ENCODE peak calls at places on chromosomes 3 and 15, in four cellular contexts. P is Calu3, W is GM13976, L is cardiac fibroblast. Y is an unnamed sample.

GRCh38 chr3:113054552-113054951 is 63.8 kb downstream of the GTPBP8 start:
- DNase-seq in P (no peak), W (no peak), L (peak), Y (no peak)

GRCh38 chr15:64443016-64443415 is 17.4 kb upstream of the ZNF609 start:
- DNase-seq in P (no peak), W (no peak), L (no peak), Y (no peak)

GRCh38 chr3:25047058-25047457 is 381.0 kb upstream of the RARB start:
- DNase-seq in P (no peak), W (no peak), L (peak), Y (no peak)

GRCh38 chr15:56524915-56525314 is 60.0 kb upstream of the MNS1 start:
- DNase-seq in P (no peak), W (no peak), L (peak), Y (no peak)

GRCh38 chr3:24521306-24522154 is 26.9 kb upstream of the THRB start:
- DNase-seq in P (peak), W (peak), L (peak), Y (peak)

GRCh38 chr3:65951836-65952505 is 86.7 kb downstream of the MAGI1 start:
- DNase-seq in P (no peak), W (no peak), L (no peak), Y (no peak)

GRCh38 chr3:177679568-177680441 is 482.5 kb upstream of the TBL1XR1 start:
- DNase-seq in P (no peak), W (no peak), L (peak), Y (no peak)

GRCh38 chr3:125010393-125010792 is 45.4 kb downstream of the HEG1 start:
- DNase-seq in P (no peak), W (no peak), L (no peak), Y (no peak)

GRCh38 chr15:70186152-70186551 is 88.4 kb upstream of the TLE3 start:
- DNase-seq in P (no peak), W (no peak), L (peak), Y (no peak)

GRCh38 chr15:50685191-50685975 is 1.2 kb downstream of the TRPM7 start:
- DNase-seq in P (no peak), W (no peak), L (peak), Y (no peak)

GRCh38 chr3:50444782-50445181 is 58.7 kb downstream of the CACNA2D2 start:
- DNase-seq in P (no peak), W (no peak), L (no peak), Y (no peak)

GRCh38 chr15:86676002-86676401 is 596.3 kb downstream of the AGBL1 start:
- DNase-seq in P (no peak), W (no peak), L (no peak), Y (no peak)

GRCh38 chr3:8938021-8938420 is 25.3 kb downstream of the RAD18 start:
- DNase-seq in P (no peak), W (no peak), L (peak), Y (no peak)
- TF ChIP-seq CTCF in P (no peak), W (peak), L (peak), Y (peak)

GRCh38 chr3:155938409-155938808 is 68.0 kb downstream of the GMPS start:
- DNase-seq in P (no peak), W (no peak), L (no peak), Y (no peak)

DNA sequence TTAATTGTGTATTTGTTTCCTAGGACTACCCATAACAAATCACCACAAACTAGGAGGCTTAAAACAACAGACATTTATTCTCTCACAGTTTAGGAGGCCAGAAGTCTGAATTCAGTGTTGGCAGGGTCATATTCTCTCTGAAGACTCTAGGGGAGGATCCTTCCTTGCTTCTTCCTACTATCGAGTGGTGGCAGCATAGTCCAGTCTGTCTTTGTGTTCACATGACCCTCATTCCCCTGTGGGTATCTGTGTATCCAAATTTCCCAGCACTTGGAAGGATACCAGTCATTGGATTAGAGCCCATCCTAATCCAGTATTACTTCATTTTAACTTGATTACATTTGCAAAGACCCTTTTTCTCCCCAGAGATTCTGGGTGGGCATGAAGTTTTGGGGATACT is 63.8 kb downstream of the GMPS start:
- DNase-seq in P (no peak), W (no peak), L (peak), Y (no peak)
- TF ChIP-seq CTCF in P (no peak), W (no peak), L (peak), Y (peak)

GRCh38 chr3:12822725-12823373 is 18.5 kb downstream of the RPL32 start:
- DNase-seq in P (no peak), W (no peak), L (peak), Y (no peak)
- TF ChIP-seq CTCF in P (peak), W (no peak), L (peak), Y (peak)

GRCh38 chr15:67196222-67196621 is 58.2 kb downstream of the AAGAB start:
- DNase-seq in P (no peak), W (no peak), L (no peak), Y (no peak)
- TF ChIP-seq CTCF in P (no peak), W (no peak), L (no peak), Y (no peak)

DNA sequence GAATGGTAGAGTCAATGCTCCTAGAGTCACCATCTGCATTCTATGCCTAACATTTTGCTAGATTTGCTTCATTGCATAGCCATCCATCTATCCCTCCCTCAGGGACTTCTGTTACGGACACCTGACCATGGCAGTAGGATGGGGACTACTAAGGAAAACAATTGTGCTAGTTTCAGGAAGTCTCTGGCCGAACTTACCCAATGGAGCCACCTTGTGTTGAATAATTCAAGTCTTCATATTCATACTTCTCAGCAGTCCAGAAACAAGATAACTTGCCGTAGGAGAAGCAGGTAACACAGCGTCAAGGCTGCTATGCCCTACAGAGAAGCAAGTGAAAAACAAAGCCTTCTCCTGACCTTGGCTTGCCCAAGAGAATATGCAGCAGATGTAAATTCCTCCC is 685.3 kb downstream of the GRM7 start:
- DNase-seq in P (peak), W (no peak), L (peak), Y (no peak)
- TF ChIP-seq CTCF in P (no peak), W (no peak), L (peak), Y (peak)

GRCh38 chr15:25346371-25346770 is 92.5 kb downstream of the UBE3A start:
- DNase-seq in P (no peak), W (no peak), L (no peak), Y (no peak)

GRCh38 chr15:25342629-25343028 is 96.2 kb downstream of the UBE3A start:
- DNase-seq in P (no peak), W (no peak), L (no peak), Y (no peak)

GRCh38 chr15:25347707-25348106 is 91.1 kb downstream of the UBE3A start:
- DNase-seq in P (no peak), W (no peak), L (no peak), Y (no peak)

GRCh38 chr15:25345943-25346342 is 92.9 kb downstream of the UBE3A start:
- DNase-seq in P (no peak), W (no peak), L (peak), Y (no peak)
- TF ChIP-seq CTCF in P (no peak), W (no peak), L (peak), Y (peak)

GRCh38 chr3:14507345-14507741 is 32.8 kb downstream of the GRIP2 start:
- DNase-seq in P (no peak), W (no peak), L (no peak), Y (no peak)
- TF ChIP-seq CTCF in P (no peak), W (no peak), L (no peak), Y (no peak)

GRCh38 chr3:184305577-184305976 is 6.5 kb downstream of the PSMD2 start:
- DNase-seq in P (no peak), W (no peak), L (peak), Y (no peak)
- TF ChIP-seq CTCF in P (peak), W (no peak), L (peak), Y (peak)

GRCh38 chr3:183447206-183448001 is 19.0 kb upstream of the MCF2L2 start:
- DNase-seq in P (peak), W (peak), L (peak), Y (peak)
- TF ChIP-seq CTCF in P (no peak), W (no peak), L (no peak), Y (peak)

GRCh38 chr3:27449530-27450150 is 34.5 kb downstream of the SLC4A7 start:
- DNase-seq in P (peak), W (no peak), L (no peak), Y (no peak)
- TF ChIP-seq CTCF in P (no peak), W (no peak), L (no peak), Y (no peak)